ENCODE peak calls at places on chromosomes 3 and 15, in five cellular contexts. P, Y, X, N and G are unnamed samples.

GRCh38 chr3:137770821-137771399 is 6.8 kb downstream of the SOX14 start:
- DNase-seq in P (no peak), Y (no peak), X (no peak), N (peak), G (no peak)

GRCh38 chr3:42572278-42572677 is 9.5 kb downstream of the SEC22C start:
- DNase-seq in P (peak), Y (no peak), X (peak), N (peak), G (no peak)

GRCh38 chr3:49723301-49723630 is 485 bp downstream of the GMPPB start:
- DNase-seq in P (peak), Y (no peak), X (peak), N (peak), G (no peak)

GRCh38 chr3:141575879-141576743 is 89.3 kb downstream of the RASA2 start:
- DNase-seq in P (no peak), Y (no peak), X (peak), N (peak), G (no peak)

GRCh38 chr3:194638991-194639605 is 5.9 kb upstream of the TMEM44 start:
- DNase-seq in P (no peak), Y (no peak), X (no peak), N (no peak), G (no peak)

GRCh38 chr3:27357665-27358258 is 11.4 kb downstream of the NEK10 start:
- DNase-seq in P (peak), Y (peak), X (peak), N (peak), G (peak)

GRCh38 chr3:149224736-149225594 is 3.3 kb upstream of the CP start:
- DNase-seq in P (no peak), Y (no peak), X (peak), N (peak), G (peak)

GRCh38 chr15:88664151-88664778 is 25.4 kb downstream of the ISG20 start:
- DNase-seq in P (peak), Y (no peak), X (no peak), N (no peak), G (no peak)

GRCh38 chr3:25785826-25786225 is 2.6 kb upstream of the NGLY1 start:
- DNase-seq in P (no peak), Y (no peak), X (no peak), N (peak), G (no peak)

GRCh38 chr3:186483611-186484340 is 60.4 kb downstream of the CRYGS start:
- DNase-seq in P (no peak), Y (no peak), X (peak), N (no peak), G (no peak)

GRCh38 chr15:88401269-88401971 is 65.8 kb downstream of the MRPL46 start:
- DNase-seq in P (no peak), Y (no peak), X (no peak), N (no peak), G (no peak)

GRCh38 chr3:32226875-32227500 is 11.5 kb upstream of the CMTM8 start:
- DNase-seq in P (no peak), Y (no peak), X (peak), N (peak), G (peak)

GRCh38 chr15:51837784-51838183 is 8.3 kb downstream of the TMOD3 start:
- DNase-seq in P (no peak), Y (no peak), X (peak), N (peak), G (no peak)

GRCh38 chr3:141878812-141879211 is 2.4 kb downstream of the ATP1B3 start:
- DNase-seq in P (no peak), Y (no peak), X (peak), N (peak), G (peak)

GRCh38 chr15:80188293-80188692 is 35.5 kb downstream of the FAH start:
- DNase-seq in P (no peak), Y (peak), X (no peak), N (no peak), G (no peak)

GRCh38 chr3:60809857-60810256 is 441.4 kb downstream of the FHIT start:
- DNase-seq in P (no peak), Y (no peak), X (peak), N (peak), G (peak)

GRCh38 chr3:62246094-62246493 is 127.3 kb downstream of the FEZF2 start:
- DNase-seq in P (no peak), Y (no peak), X (no peak), N (no peak), G (no peak)

GRCh38 chr15:32730677-32731654 is 13.2 kb downstream of the GREM1 start:
- DNase-seq in P (no peak), Y (peak), X (peak), N (no peak), G (no peak)

GRCh38 chr3:127044996-127045395 is 62.1 kb downstream of the PLXNA1 start:
- DNase-seq in P (no peak), Y (no peak), X (no peak), N (no peak), G (no peak)

GRCh38 chr3:63912768-63913588 is 795 bp upstream of the SCAANT1 start:
- DNase-seq in P (peak), Y (peak), X (peak), N (peak), G (peak)

GRCh38 chr3:176939022-176939817 is 258.1 kb downstream of the TBL1XR1 start:
- DNase-seq in P (peak), Y (peak), X (peak), N (peak), G (peak)

GRCh38 chr3:48560648-48561018 is 2.9 kb downstream of the UCN2 start:
- DNase-seq in P (no peak), Y (no peak), X (peak), N (peak), G (no peak)

GRCh38 chr15:48250640-48251076 is 44.6 kb downstream of the SLC12A1 start:
- DNase-seq in P (no peak), Y (peak), X (peak), N (peak), G (peak)

GRCh38 chr15:39581501-39582285 is 814 bp downstream of the THBS1 start:
- DNase-seq in P (no peak), Y (no peak), X (peak), N (peak), G (no peak)

GRCh38 chr3:189781384-189781783 is 150.2 kb downstream of the TP63 start:
- DNase-seq in P (no peak), Y (no peak), X (no peak), N (no peak), G (no peak)

GRCh38 chr3:186931487-186932280 is 1.4 kb downstream of the ST6GAL1 start:
- DNase-seq in P (peak), Y (no peak), X (peak), N (peak), G (no peak)

GRCh38 chr3:40574661-40575060 is 49.9 kb downstream of the ZNF621 start:
- DNase-seq in P (no peak), Y (no peak), X (peak), N (no peak), G (no peak)

GRCh38 chr3:34582054-34582453 is 783.6 kb downstream of the PDCD6IP start:
- DNase-seq in P (no peak), Y (no peak), X (no peak), N (no peak), G (no peak)

GRCh38 chr3:4644954-4645353 is 151.8 kb downstream of the ITPR1 start:
- DNase-seq in P (no peak), Y (no peak), X (peak), N (no peak), G (no peak)

GRCh38 chr3:49134471-49135265 is 1.8 kb upstream of the LAMB2 start:
- DNase-seq in P (no peak), Y (no peak), X (no peak), N (no peak), G (no peak)

GRCh38 chr3:139893264-139893962 is 41.6 kb upstream of the CLSTN2 start:
- DNase-seq in P (no peak), Y (no peak), X (no peak), N (no peak), G (no peak)

GRCh38 chr3:14241716-14242115 is 63.1 kb downstream of the LSM3 start:
- DNase-seq in P (no peak), Y (no peak), X (no peak), N (no peak), G (no peak)

GRCh38 chr3:126133606-126134005 is 46.8 kb downstream of the ALDH1L1 start:
- DNase-seq in P (peak), Y (no peak), X (no peak), N (no peak), G (no peak)

GRCh38 chr15:73190189-73190601 is 137.9 kb downstream of the NEO1 start:
- DNase-seq in P (no peak), Y (no peak), X (peak), N (peak), G (no peak)

GRCh38 chr3:115062009-115062408 is 85.1 kb downstream of the ZBTB20 start:
- DNase-seq in P (no peak), Y (no peak), X (peak), N (peak), G (no peak)

GRCh38 chr3:17798000-17798399 is 55.6 kb upstream of the TBC1D5 start:
- DNase-seq in P (no peak), Y (no peak), X (no peak), N (no peak), G (no peak)

GRCh38 chr15:76196949-76197315 is 114.3 kb downstream of the ETFA start:
- DNase-seq in P (no peak), Y (no peak), X (no peak), N (no peak), G (no peak)

GRCh38 chr3:139657434-139657833 is 20.3 kb downstream of the NMNAT3 start:
- DNase-seq in P (no peak), Y (no peak), X (no peak), N (no peak), G (no peak)

GRCh38 chr15:35166730-35167359 is 81.8 kb upstream of the NANOGP8 start:
- DNase-seq in P (no peak), Y (no peak), X (peak), N (no peak), G (no peak)

GRCh38 chr3:128727059-128727458 is 1.1 kb downstream of the RAB7A start:
- DNase-seq in P (no peak), Y (no peak), X (no peak), N (no peak), G (no peak)

GRCh38 chr3:128726691-128727031 is 678 bp downstream of the RAB7A start:
- DNase-seq in P (peak), Y (peak), X (peak), N (peak), G (peak)

GRCh38 chr3:128727485-128727884 is 1.5 kb downstream of the RAB7A start:
- DNase-seq in P (no peak), Y (no peak), X (no peak), N (no peak), G (no peak)

GRCh38 chr3:128725932-128726690 is at the start of gene RAB7A:
- DNase-seq in P (peak), Y (peak), X (peak), N (peak), G (peak)

GRCh38 chr3:128727996-128728395 is 2.0 kb downstream of the RAB7A start:
- DNase-seq in P (no peak), Y (no peak), X (peak), N (peak), G (no peak)
- H3K4me3 ChIP-seq in P (peak), Y (no peak), X (peak), N (peak), G (peak)

GRCh38 chr3:88142094-88142624 is 7.6 kb upstream of the C3orf38 start:
- DNase-seq in P (no peak), Y (no peak), X (peak), N (peak), G (peak)
- H3K4me3 ChIP-seq in P (no peak), Y (no peak), X (no peak), N (no peak), G (no peak)

GRCh38 chr3:98890960-98891910 is 10.3 kb downstream of the DCBLD2 start:
- DNase-seq in P (no peak), Y (no peak), X (peak), N (no peak), G (no peak)

GRCh38 chr3:98894791-98895576 is 6.5 kb downstream of the DCBLD2 start:
- DNase-seq in P (no peak), Y (no peak), X (peak), N (no peak), G (no peak)

GRCh38 chr3:98892263-98892662 is 9.2 kb downstream of the DCBLD2 start:
- DNase-seq in P (no peak), Y (no peak), X (no peak), N (peak), G (no peak)

GRCh38 chr3:98890181-98890882 is 11.2 kb downstream of the DCBLD2 start:
- DNase-seq in P (no peak), Y (no peak), X (peak), N (no peak), G (no peak)

GRCh38 chr3:98893740-98894139 is 7.8 kb downstream of the DCBLD2 start:
- DNase-seq in P (no peak), Y (no peak), X (peak), N (peak), G (no peak)
- H3K4me3 ChIP-seq in P (no peak), Y (no peak), X (no peak), N (no peak), G (no peak)

DNA sequence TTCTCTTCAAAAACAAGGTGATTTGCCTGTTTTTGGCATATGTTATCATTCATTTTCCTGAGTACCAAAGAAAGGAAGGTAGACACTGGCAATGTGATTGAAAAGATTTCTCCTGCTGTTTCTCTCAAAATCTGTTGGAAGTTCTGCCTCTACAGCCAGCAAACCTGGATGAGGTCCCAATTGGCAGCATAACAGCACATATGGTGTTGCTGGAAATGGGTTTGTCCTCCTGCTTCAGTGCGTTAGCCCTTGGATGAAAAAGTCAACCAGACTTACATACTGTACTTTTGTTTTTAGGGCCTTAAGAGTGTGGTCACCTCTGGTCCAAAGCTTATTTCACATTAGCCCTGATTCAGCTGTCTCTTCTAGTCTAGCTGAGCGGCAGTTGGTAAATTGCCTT is 237.6 kb upstream of the MME start:
- DNase-seq in P (no peak), Y (no peak), X (no peak), N (peak), G (peak)
- H3K4me3 ChIP-seq in P (no peak), Y (no peak), X (no peak), N (no peak), G (no peak)

GRCh38 chr3:8741581-8742355 is 8.2 kb downstream of the CAV3 start:
- DNase-seq in P (no peak), Y (peak), X (peak), N (peak), G (peak)
- H3K4me3 ChIP-seq in P (no peak), Y (no peak), X (peak), N (peak), G (peak)

DNA sequence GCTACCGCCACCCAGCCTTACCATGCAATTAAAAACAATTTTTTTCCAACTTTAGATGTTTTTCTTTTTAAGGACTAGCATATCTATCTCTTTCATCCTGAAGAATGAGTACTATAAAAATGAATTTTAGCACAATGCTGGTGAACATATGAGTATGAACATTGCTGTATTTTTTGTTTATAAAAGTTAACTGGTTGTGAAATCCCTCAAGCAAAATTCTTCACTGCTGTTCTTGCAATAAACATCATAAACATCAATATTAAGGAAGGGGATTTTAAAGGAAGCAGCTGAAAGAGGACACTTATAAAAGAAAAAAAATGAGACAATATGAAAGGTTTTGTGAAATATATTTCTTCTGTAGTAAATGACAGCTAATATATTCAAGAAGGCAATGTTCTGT is 3.0 kb downstream of the PLSCR4 start:
- DNase-seq in P (no peak), Y (no peak), X (no peak), N (peak), G (no peak)
- H3K4me3 ChIP-seq in P (no peak), Y (no peak), X (peak), N (no peak), G (no peak)

DNA sequence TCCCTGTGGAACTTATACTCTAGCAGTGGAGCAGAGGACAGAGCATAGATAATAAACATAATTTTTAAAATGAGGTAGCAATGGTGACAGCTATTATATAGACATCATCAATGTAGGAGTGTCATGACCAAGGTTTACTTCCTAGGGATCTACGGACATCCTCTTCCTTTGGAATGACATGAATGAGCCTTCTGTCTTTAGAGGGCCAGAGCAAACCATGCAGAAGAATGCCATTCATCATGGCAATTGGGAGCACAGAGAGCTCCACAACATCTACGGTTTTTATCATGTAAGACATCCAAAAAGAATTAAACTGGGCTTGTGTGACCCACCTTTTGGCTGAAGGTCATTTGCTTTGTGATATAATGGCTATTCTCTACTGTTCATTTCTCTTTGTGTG is 30.1 kb upstream of the CAPN3 start:
- DNase-seq in P (no peak), Y (no peak), X (no peak), N (no peak), G (no peak)
- H3K4me3 ChIP-seq in P (no peak), Y (no peak), X (no peak), N (no peak), G (no peak)